ENCODE peak calls at places on chromosome 5, in ten cellular contexts. U is NCI-H1417 treated with DMSO at 0.1 percent for 48 hours, J is posterior cingulate gyrus, D is mucosa of gallbladder, F is Right ventricle myocardium inferior, P is T-helper 1 cell, Z is NCI-H1105 treated with DMSO at 0.1 percent for 48 hours, T is cardiac fibroblast, Y is right lobe of liver, K is RWPE1. B is an unnamed sample.

GRCh38 chr5:16464664-16465543 is 696 bp downstream of the ZNF622 start:
- DNase-seq in D (no peak), U (no peak), Z (no peak), T (no peak), F (peak), K (no peak), P (no peak), Y (peak), J (no peak), B (no peak)

GRCh38 chr5:93433422-93433821 is 147.6 kb downstream of the NR2F1-AS1 start:
- DNase-seq in J (no peak), P (no peak), K (peak), U (no peak), Y (no peak), Z (no peak), F (no peak), T (peak), D (no peak), B (no peak)

GRCh38 chr5:79488775-79489174 is 25.2 kb downstream of the HOMER1 start:
- DNase-seq in D (no peak), F (no peak), T (peak), Y (no peak), Z (no peak), J (no peak), K (no peak), U (no peak), P (no peak), B (no peak)

GRCh38 chr5:103031607-103032006 is 88.3 kb downstream of the GIN1 start:
- DNase-seq in D (no peak), K (peak), Z (no peak), J (no peak), U (no peak), T (peak), Y (no peak), F (no peak), P (no peak), B (no peak)

GRCh38 chr5:63959177-63959982 is 2.9 kb downstream of the HTR1A start:
- DNase-seq in P (no peak), Y (peak), J (peak), T (no peak), Z (no peak), D (no peak), F (no peak), U (no peak), K (no peak), B (no peak)

GRCh38 chr5:65823174-65823573 is 101.2 kb downstream of the NLN start:
- DNase-seq in Y (no peak), D (no peak), U (no peak), Z (no peak), J (no peak), F (no peak), P (no peak), K (peak), T (no peak), B (no peak)

GRCh38 chr5:142978726-142979125 is 208.5 kb downstream of the ARHGAP26 start:
- DNase-seq in P (no peak), J (no peak), F (no peak), K (no peak), Y (no peak), Z (no peak), T (no peak), U (no peak), D (no peak), B (no peak)

GRCh38 chr5:103938151-103938671 is 375.6 kb upstream of the NUDT12 start:
- DNase-seq in J (no peak), T (no peak), D (no peak), F (no peak), K (no peak), Z (no peak), Y (no peak), P (no peak), U (no peak), B (no peak)

GRCh38 chr5:4868140-4868735 is 271.9 kb upstream of the ADAMTS16 start:
- DNase-seq in U (no peak), K (peak), J (peak), F (no peak), Z (peak), P (no peak), T (peak), Y (no peak), D (peak), B (peak)

GRCh38 chr5:154654484-154655375 is 100.4 kb upstream of the LARP1 start:
- DNase-seq in D (no peak), U (no peak), T (peak), P (no peak), J (no peak), F (no peak), K (no peak), Y (no peak), Z (no peak), B (no peak)

GRCh38 chr5:82975396-82975795 is 101.8 kb downstream of the TMEM167A start:
- DNase-seq in Y (no peak), J (no peak), U (no peak), P (no peak), K (no peak), F (no peak), T (no peak), Z (no peak), D (no peak), B (no peak)

GRCh38 chr5:176447982-176448608 is at the start of gene FAF2:
- DNase-seq in F (peak), D (peak), K (peak), T (peak), Z (peak), P (peak), U (peak), Y (peak), J (peak), B (peak)

GRCh38 chr5:530001-530400 is 5.8 kb upstream of the SLC9A3 start:
- DNase-seq in D (no peak), U (no peak), F (no peak), K (no peak), P (no peak), T (no peak), J (no peak), Z (no peak), Y (no peak), B (no peak)

GRCh38 chr5:148586796-148587195 is 67.5 kb downstream of the HTR4 start:
- DNase-seq in Y (no peak), T (no peak), D (no peak), J (no peak), F (no peak), P (no peak), Z (no peak), U (no peak), K (no peak), B (no peak)

GRCh38 chr5:172697123-172698121 is 56.4 kb downstream of the NEURL1B start:
- DNase-seq in K (peak), Z (peak), D (peak), Y (peak), T (peak), F (peak), U (peak), J (peak), P (peak), B (peak)

GRCh38 chr5:122111513-122111912 is 17.8 kb upstream of the ZNF474 start:
- DNase-seq in J (no peak), U (no peak), Y (no peak), K (no peak), P (no peak), Z (no peak), T (no peak), D (no peak), F (no peak), B (no peak)

GRCh38 chr5:64691333-64691732 is 1.0 kb downstream of the SHISAL2B start:
- DNase-seq in U (no peak), K (no peak), T (no peak), D (no peak), P (no peak), Z (no peak), J (no peak), Y (no peak), F (no peak), B (no peak)

GRCh38 chr5:3564136-3564535 is 31.5 kb upstream of the IRX1 start:
- DNase-seq in J (no peak), Y (no peak), Z (no peak), U (no peak), K (no peak), F (no peak), T (no peak), P (no peak), D (no peak), B (no peak)

GRCh38 chr5:137565450-137565849 is 66.3 kb upstream of the SPOCK1 start:
- DNase-seq in F (no peak), D (no peak), Z (no peak), J (no peak), T (peak), K (no peak), Y (no peak), U (no peak), P (no peak), B (no peak)

GRCh38 chr5:102777099-102777498 is 22.0 kb downstream of the PAM start:
- DNase-seq in U (no peak), T (no peak), P (no peak), Z (no peak), D (no peak), J (no peak), K (no peak), F (no peak), Y (no peak), B (no peak)

GRCh38 chr5:127967983-127968592 is 115.5 kb upstream of the SLC12A2 start:
- DNase-seq in T (no peak), F (no peak), Z (no peak), J (no peak), D (no peak), K (no peak), P (no peak), Y (no peak), U (no peak), B (no peak)

GRCh38 chr5:141783599-141784296 is 94.5 kb downstream of the PCDH1 start:
- DNase-seq in U (no peak), P (no peak), Y (no peak), D (no peak), T (no peak), J (peak), Z (no peak), F (no peak), K (peak), B (no peak)

GRCh38 chr5:148543727-148544126 is 110.6 kb downstream of the HTR4 start:
- DNase-seq in D (no peak), J (no peak), P (no peak), F (no peak), U (no peak), T (no peak), Z (no peak), K (no peak), Y (no peak), B (no peak)

GRCh38 chr5:153551537-153552079 is 61.1 kb downstream of the GRIA1 start:
- DNase-seq in P (no peak), Z (no peak), D (no peak), F (no peak), Y (no peak), J (no peak), K (peak), U (no peak), T (peak), B (no peak)

GRCh38 chr5:178121450-178122276 is 8.3 kb downstream of the N4BP3 start:
- DNase-seq in F (peak), J (no peak), T (peak), P (no peak), D (no peak), U (no peak), Z (no peak), Y (no peak), K (no peak), B (no peak)

GRCh38 chr5:102715405-102715804 is 39.7 kb upstream of the PAM start:
- DNase-seq in D (no peak), U (no peak), Z (no peak), J (no peak), P (no peak), Y (no peak), T (peak), K (peak), F (no peak), B (no peak)

GRCh38 chr5:135222171-135222681 is 176.8 kb downstream of the MACROH2A1 start:
- DNase-seq in Z (no peak), J (no peak), F (no peak), Y (no peak), U (no peak), T (no peak), K (peak), D (no peak), P (no peak), B (no peak)

B was measured in T-helper 9 cell.